ENCODE peak calls at places on chromosomes 12 and 14, in four cellular contexts. One of them, this sample, is unnamed.

GRCh38 chr12:26826437-26826836 is 6.6 kb downstream of the ITPR2 start:
- DNase-seq in RKO: no peak
- DNase-seq in fibroblast of pulmonary artery: no peak
- DNase-seq in activated B cell treated with CpG ODN at 0.5 μM for 24 hours: no peak
- DNase-seq in this sample: no peak

GRCh38 chr12:28578361-28578760 is 388.1 kb downstream of the CCDC91 start:
- DNase-seq in RKO: no peak
- DNase-seq in activated B cell treated with CpG ODN at 0.5 μM for 24 hours: no peak
- DNase-seq in fibroblast of pulmonary artery: no peak
- DNase-seq in this sample: no peak

GRCh38 chr14:53306267-53306721 is 153.2 kb upstream of the DDHD1 start:
- DNase-seq in RKO: peak; percentile 62
- DNase-seq in fibroblast of pulmonary artery: peak; percentile 75
- DNase-seq in activated B cell treated with CpG ODN at 0.5 μM for 24 hours: no peak
- DNase-seq in this sample: no peak

GRCh38 chr12:52690351-52691075 is 10.3 kb upstream of the KRT1 start:
- DNase-seq in RKO: no peak
- DNase-seq in activated B cell treated with CpG ODN at 0.5 μM for 24 hours: no peak
- DNase-seq in fibroblast of pulmonary artery: no peak
- DNase-seq in this sample: no peak

GRCh38 chr14:55921516-55921915 is 196.7 kb upstream of the PELI2 start:
- DNase-seq in RKO: no peak
- DNase-seq in activated B cell treated with CpG ODN at 0.5 μM for 24 hours: no peak
- DNase-seq in fibroblast of pulmonary artery: no peak
- DNase-seq in this sample: no peak

GRCh38 chr12:132148368-132149045 is 4.2 kb downstream of the NOC4L start:
- DNase-seq in RKO: no peak
- DNase-seq in fibroblast of pulmonary artery: no peak
- DNase-seq in activated B cell treated with CpG ODN at 0.5 μM for 24 hours: no peak
- DNase-seq in this sample: no peak

GRCh38 chr12:54300732-54301427 is at the start of gene NFE2:
- DNase-seq in fibroblast of pulmonary artery: peak; percentile 61
- DNase-seq in activated B cell treated with CpG ODN at 0.5 μM for 24 hours: no peak
- DNase-seq in RKO: no peak
- DNase-seq in this sample: no peak

GRCh38 chr12:118981285-118982201 is at the start of gene SRRM4:
- DNase-seq in RKO: no peak
- DNase-seq in fibroblast of pulmonary artery: no peak
- DNase-seq in activated B cell treated with CpG ODN at 0.5 μM for 24 hours: no peak
- DNase-seq in this sample: no peak

GRCh38 chr12:92863255-92863654 is 65.8 kb downstream of the EEA1 start:
- DNase-seq in RKO: no peak
- DNase-seq in activated B cell treated with CpG ODN at 0.5 μM for 24 hours: no peak
- DNase-seq in fibroblast of pulmonary artery: no peak
- DNase-seq in this sample: no peak

GRCh38 chr14:29236848-29237247 is 470.3 kb downstream of the FOXG1 start:
- DNase-seq in fibroblast of pulmonary artery: peak; percentile 80
- DNase-seq in activated B cell treated with CpG ODN at 0.5 μM for 24 hours: no peak
- DNase-seq in RKO: peak; percentile 76
- DNase-seq in this sample: no peak

GRCh38 chr14:103068351-103069073 is 11.2 kb upstream of the CDC42BPB start:
- DNase-seq in fibroblast of pulmonary artery: no peak
- DNase-seq in RKO: no peak
- DNase-seq in activated B cell treated with CpG ODN at 0.5 μM for 24 hours: no peak
- DNase-seq in this sample: no peak

GRCh38 chr12:96108321-96108720 is 72.9 kb upstream of the LTA4H start:
- DNase-seq in fibroblast of pulmonary artery: no peak
- DNase-seq in RKO: no peak
- DNase-seq in activated B cell treated with CpG ODN at 0.5 μM for 24 hours: no peak
- DNase-seq in this sample: no peak

GRCh38 chr12:56995930-56996496 is 10.3 kb downstream of the ZBTB39 start:
- DNase-seq in activated B cell treated with CpG ODN at 0.5 μM for 24 hours: no peak
- DNase-seq in RKO: no peak
- DNase-seq in fibroblast of pulmonary artery: no peak
- DNase-seq in this sample: no peak

GRCh38 chr12:79555006-79555925 is 135.5 kb downstream of the PAWR start:
- DNase-seq in fibroblast of pulmonary artery: peak; percentile 85
- DNase-seq in activated B cell treated with CpG ODN at 0.5 μM for 24 hours: no peak
- DNase-seq in RKO: peak; percentile 57
- DNase-seq in this sample: no peak

GRCh38 chr12:22056607-22057006 is 10.6 kb downstream of the CMAS start:
- DNase-seq in RKO: no peak
- DNase-seq in activated B cell treated with CpG ODN at 0.5 μM for 24 hours: no peak
- DNase-seq in fibroblast of pulmonary artery: no peak
- DNase-seq in this sample: no peak

GRCh38 chr14:100348779-100349708 is 25.9 kb downstream of the SLC25A47 start:
- DNase-seq in RKO: no peak
- DNase-seq in fibroblast of pulmonary artery: no peak
- DNase-seq in activated B cell treated with CpG ODN at 0.5 μM for 24 hours: no peak
- DNase-seq in this sample: no peak

GRCh38 chr12:89468648-89469326 is 55.8 kb downstream of the GALNT4 start:
- DNase-seq in activated B cell treated with CpG ODN at 0.5 μM for 24 hours: no peak
- DNase-seq in RKO: no peak
- DNase-seq in fibroblast of pulmonary artery: no peak
- DNase-seq in this sample: no peak

GRCh38 chr14:71230897-71231296 is 323.6 kb downstream of the PCNX1 start:
- DNase-seq in fibroblast of pulmonary artery: no peak
- DNase-seq in activated B cell treated with CpG ODN at 0.5 μM for 24 hours: no peak
- DNase-seq in RKO: no peak
- DNase-seq in this sample: no peak

GRCh38 chr12:20494803-20495202 is 126.5 kb downstream of the PDE3A start:
- DNase-seq in RKO: no peak
- DNase-seq in activated B cell treated with CpG ODN at 0.5 μM for 24 hours: no peak
- DNase-seq in fibroblast of pulmonary artery: no peak
- DNase-seq in this sample: no peak

GRCh38 chr12:56628671-56629458 is 1.3 kb downstream of the BAZ2A start:
- DNase-seq in RKO: peak; percentile 72
- DNase-seq in activated B cell treated with CpG ODN at 0.5 μM for 24 hours: peak; percentile 46
- DNase-seq in fibroblast of pulmonary artery: peak; percentile 71
- DNase-seq in this sample: peak; percentile 47

GRCh38 chr14:93285048-93285447 is 47.8 kb downstream of the BTBD7 start:
- DNase-seq in RKO: no peak
- DNase-seq in fibroblast of pulmonary artery: peak; percentile 37
- DNase-seq in activated B cell treated with CpG ODN at 0.5 μM for 24 hours: no peak
- DNase-seq in this sample: no peak

GRCh38 chr12:120167529-120168095 is 26.9 kb downstream of the GCN1 start:
- DNase-seq in fibroblast of pulmonary artery: no peak
- DNase-seq in activated B cell treated with CpG ODN at 0.5 μM for 24 hours: no peak
- DNase-seq in RKO: no peak
- DNase-seq in this sample: no peak

This sample was measured in stimulated activated naive CD4-positive, alpha-beta T cell.